ENCODE peak calls at places on chromosomes 3 and 15, in four cellular contexts. One of them, this sample, is unnamed.

GRCh38 chr15:63367390-63367789 is 14.3 kb downstream of the CA12 start:
- DNase-seq in stomach: no peak
- DNase-seq in WERI-Rb-1: no peak
- DNase-seq in right atrium auricular region: no peak
- DNase-seq in this sample: no peak

GRCh38 chr3:160449660-160450598 is at the start of gene TRIM59:
- DNase-seq in stomach: peak; percentile 94
- DNase-seq in WERI-Rb-1: no peak
- DNase-seq in right atrium auricular region: peak; percentile 68
- DNase-seq in this sample: peak; percentile 96

GRCh38 chr3:66075281-66075680 is 36.6 kb upstream of the MAGI1 start:
- DNase-seq in WERI-Rb-1: no peak
- DNase-seq in stomach: no peak
- DNase-seq in right atrium auricular region: no peak
- DNase-seq in this sample: peak; percentile 58

GRCh38 chr3:13753926-13754325 is 125.9 kb downstream of the WNT7A start:
- DNase-seq in WERI-Rb-1: no peak
- DNase-seq in right atrium auricular region: no peak
- DNase-seq in stomach: no peak
- DNase-seq in this sample: no peak

GRCh38 chr3:10351013-10351735 is 30.3 kb upstream of the SEC13 start:
- DNase-seq in right atrium auricular region: no peak
- DNase-seq in stomach: no peak
- DNase-seq in WERI-Rb-1: peak; percentile 61
- DNase-seq in this sample: no peak

GRCh38 chr15:69232144-69232543 is 66.6 kb upstream of the PAQR5 start:
- DNase-seq in right atrium auricular region: no peak
- DNase-seq in WERI-Rb-1: no peak
- DNase-seq in stomach: no peak
- DNase-seq in this sample: no peak

GRCh38 chr3:20142517-20142916 is 43.5 kb downstream of the SGO1 start:
- DNase-seq in right atrium auricular region: no peak
- DNase-seq in WERI-Rb-1: no peak
- DNase-seq in stomach: no peak
- DNase-seq in this sample: no peak

GRCh38 chr3:170977911-170978310 is 48.6 kb downstream of the SLC2A2 start:
- DNase-seq in WERI-Rb-1: no peak
- DNase-seq in right atrium auricular region: no peak
- DNase-seq in stomach: no peak
- DNase-seq in this sample: no peak

GRCh38 chr3:109275702-109276293 is 40.5 kb downstream of the DPPA2 start:
- DNase-seq in right atrium auricular region: no peak
- DNase-seq in WERI-Rb-1: peak; percentile 55
- DNase-seq in stomach: peak; percentile 28
- DNase-seq in this sample: peak; percentile 2

GRCh38 chr15:89385596-89386242 is 51.1 kb upstream of the POLG start:
- DNase-seq in stomach: no peak
- DNase-seq in WERI-Rb-1: no peak
- DNase-seq in right atrium auricular region: no peak
- DNase-seq in this sample: no peak

GRCh38 chr3:115581347-115582135 is 41.8 kb upstream of the GAP43 start:
- DNase-seq in right atrium auricular region: no peak
- DNase-seq in stomach: no peak
- DNase-seq in WERI-Rb-1: no peak
- DNase-seq in this sample: no peak

GRCh38 chr15:72197045-72197459 is 535 bp downstream of the GRAMD2A start:
- DNase-seq in stomach: no peak
- DNase-seq in WERI-Rb-1: peak; percentile 23
- DNase-seq in right atrium auricular region: no peak
- DNase-seq in this sample: no peak

GRCh38 chr3:87810427-87810826 is 248.4 kb downstream of the CGGBP1 start:
- DNase-seq in right atrium auricular region: no peak
- DNase-seq in stomach: no peak
- DNase-seq in WERI-Rb-1: no peak
- DNase-seq in this sample: no peak

GRCh38 chr3:20043398-20043797 is 3.2 kb downstream of the KAT2B start:
- DNase-seq in WERI-Rb-1: no peak
- DNase-seq in right atrium auricular region: peak; percentile 94
- DNase-seq in stomach: peak; percentile 93
- DNase-seq in this sample: no peak

GRCh38 chr3:70737656-70738309 is 425.3 kb upstream of the MDFIC2 start:
- DNase-seq in right atrium auricular region: no peak
- DNase-seq in stomach: no peak
- DNase-seq in WERI-Rb-1: no peak
- DNase-seq in this sample: no peak

GRCh38 chr3:146067048-146067447 is 93.9 kb downstream of the PLOD2 start:
- DNase-seq in stomach: no peak
- DNase-seq in right atrium auricular region: no peak
- DNase-seq in WERI-Rb-1: no peak
- DNase-seq in this sample: peak; percentile 36

GRCh38 chr15:100114526-100114925 is 227.2 kb downstream of the ADAMTS17 start:
- DNase-seq in WERI-Rb-1: no peak
- DNase-seq in stomach: no peak
- DNase-seq in right atrium auricular region: peak; percentile 75
- DNase-seq in this sample: no peak

GRCh38 chr3:182450942-182451607 is 342.2 kb upstream of the ATP11B start:
- DNase-seq in WERI-Rb-1: no peak
- DNase-seq in stomach: no peak
- DNase-seq in right atrium auricular region: no peak
- DNase-seq in this sample: no peak

GRCh38 chr15:81292516-81293001 is 31.4 kb downstream of the STARD5 start:
- DNase-seq in stomach: no peak
- DNase-seq in WERI-Rb-1: no peak
- DNase-seq in right atrium auricular region: no peak
- DNase-seq in this sample: no peak

GRCh38 chr3:95705786-95706418 is 1108.5 kb upstream of the EPHA6 start:
- DNase-seq in stomach: no peak
- DNase-seq in right atrium auricular region: no peak
- DNase-seq in WERI-Rb-1: no peak
- DNase-seq in this sample: no peak

GRCh38 chr3:95711789-95712188 is 1102.6 kb upstream of the EPHA6 start:
- DNase-seq in right atrium auricular region: no peak
- DNase-seq in stomach: no peak
- DNase-seq in WERI-Rb-1: no peak
- DNase-seq in this sample: no peak

DNA sequence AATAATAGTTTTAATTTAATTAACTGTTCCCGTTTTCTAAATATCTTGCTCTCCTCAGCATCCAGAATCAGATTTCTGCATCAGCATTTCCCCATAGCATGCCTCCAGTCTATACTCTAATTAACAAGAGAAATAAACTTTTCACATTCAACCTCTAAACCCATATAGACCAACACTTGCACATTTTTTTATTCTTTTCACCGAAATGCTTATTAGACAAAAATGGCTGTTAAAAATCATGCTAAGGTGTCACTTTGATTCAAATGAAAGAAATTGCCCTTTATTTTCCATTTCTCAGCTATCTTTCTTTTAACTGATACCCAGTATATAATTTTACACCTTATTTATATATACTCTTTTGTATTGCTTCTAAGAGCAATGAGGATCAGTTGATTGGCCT is 1107.1 kb upstream of the EPHA6 start:
- DNase-seq in stomach: no peak
- DNase-seq in WERI-Rb-1: no peak
- DNase-seq in right atrium auricular region: no peak
- DNase-seq in this sample: no peak
- H3K4me3 ChIP-seq in stomach: no peak overlapping the region
- H3K4me3 ChIP-seq in WERI-Rb-1: no peak overlapping the region
- H3K4me3 ChIP-seq in right atrium auricular region: no peak overlapping the region
- H3K4me3 ChIP-seq in this sample: no peak overlapping the region

DNA sequence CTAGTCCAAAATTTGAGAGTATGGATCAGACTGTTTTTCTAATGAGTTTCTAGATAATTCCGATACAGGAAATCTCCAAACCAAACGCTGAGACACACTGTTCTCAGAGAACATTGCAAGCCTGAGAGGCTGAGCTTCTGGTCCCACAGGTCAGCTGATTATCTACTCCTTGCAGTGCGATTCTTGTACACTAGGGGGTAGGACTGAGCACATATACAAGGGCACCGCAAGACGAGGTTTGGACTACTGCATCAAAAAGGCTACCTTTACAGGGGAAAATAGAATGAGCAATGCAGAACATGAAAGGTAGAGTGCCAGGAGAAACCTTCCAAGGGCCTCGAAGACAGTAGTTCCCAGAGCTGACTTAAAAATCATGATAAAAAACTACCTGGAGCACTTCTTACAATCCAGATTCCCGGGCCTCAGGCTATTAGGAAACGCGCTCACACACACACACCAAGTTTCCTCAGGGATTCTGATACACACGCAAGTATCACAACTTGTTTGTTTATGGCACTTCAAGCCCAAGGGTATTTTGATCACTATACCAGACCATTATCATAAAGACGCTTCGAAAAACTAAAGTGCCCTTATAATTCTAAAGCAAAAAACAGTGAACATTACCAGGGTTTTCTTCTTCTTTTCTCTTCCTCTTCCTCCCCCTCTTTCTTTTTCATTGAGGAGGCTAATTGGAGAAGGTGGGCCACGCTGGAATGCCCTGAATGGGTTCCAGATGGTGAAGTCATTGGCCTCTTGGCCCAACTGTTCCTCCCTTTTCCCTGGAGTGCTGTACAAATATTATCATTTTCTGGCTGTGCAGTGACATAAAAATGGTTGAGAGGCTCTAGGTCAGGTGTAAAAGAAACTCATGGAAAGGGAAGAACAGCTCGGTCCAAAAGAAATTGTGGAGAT is 61.8 kb downstream of the SLC12A8 start:
- DNase-seq in WERI-Rb-1: peak; percentile 55
- DNase-seq in stomach: peak; percentile 46
- DNase-seq in right atrium auricular region: no peak
- DNase-seq in this sample: no peak
- TF ChIP-seq CTCF in WERI-Rb-1: peak; percentile 58
- TF ChIP-seq CTCF in stomach: no peak
- TF ChIP-seq CTCF in right atrium auricular region: peak; percentile 44
- TF ChIP-seq CTCF in this sample: peak; percentile 46

DNA sequence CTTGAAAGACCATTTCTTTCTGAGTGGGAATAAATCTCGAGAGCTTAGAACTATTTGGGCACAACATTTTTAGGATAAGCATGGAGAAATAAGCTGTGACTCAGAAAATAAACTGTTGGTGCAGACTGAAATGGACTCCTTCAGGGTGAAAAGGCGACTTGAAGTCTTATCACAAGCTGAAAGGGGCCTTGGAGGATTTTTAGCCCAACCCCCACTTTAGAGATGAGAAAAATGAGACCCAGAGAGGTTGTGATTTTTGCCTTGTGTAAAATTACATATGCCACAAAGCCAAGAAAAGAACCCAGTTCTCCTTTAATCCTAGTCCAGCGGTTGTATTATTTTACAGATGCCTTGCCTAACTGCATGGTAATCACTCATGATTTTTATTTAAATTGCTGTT is 1.5 kb downstream of the ATP1B3 start:
- DNase-seq in right atrium auricular region: no peak
- DNase-seq in WERI-Rb-1: no peak
- DNase-seq in stomach: no peak
- DNase-seq in this sample: no peak
- H3K27ac ChIP-seq in right atrium auricular region: peak overlapping the region; percentile 100
- H3K27ac ChIP-seq in WERI-Rb-1: peak overlapping the region; percentile 94
- H3K27ac ChIP-seq in stomach: peak overlapping the region; percentile 100
- H3K27ac ChIP-seq in this sample: no peak overlapping the region

GRCh38 chr3:59264366-59264765 is 214.5 kb upstream of the CFAP20DC start:
- DNase-seq in WERI-Rb-1: no peak
- DNase-seq in stomach: no peak
- DNase-seq in right atrium auricular region: no peak
- DNase-seq in this sample: no peak

GRCh38 chr3:59268170-59268569 is 218.3 kb upstream of the CFAP20DC start:
- DNase-seq in stomach: no peak
- DNase-seq in right atrium auricular region: no peak
- DNase-seq in WERI-Rb-1: no peak
- DNase-seq in this sample: no peak

GRCh38 chr3:59265566-59265965 is 215.7 kb upstream of the CFAP20DC start:
- DNase-seq in right atrium auricular region: no peak
- DNase-seq in WERI-Rb-1: no peak
- DNase-seq in stomach: peak; percentile 48
- DNase-seq in this sample: no peak

GRCh38 chr3:59266551-59266950 is 216.7 kb upstream of the CFAP20DC start:
- DNase-seq in stomach: no peak
- DNase-seq in right atrium auricular region: no peak
- DNase-seq in WERI-Rb-1: no peak
- DNase-seq in this sample: no peak

DNA sequence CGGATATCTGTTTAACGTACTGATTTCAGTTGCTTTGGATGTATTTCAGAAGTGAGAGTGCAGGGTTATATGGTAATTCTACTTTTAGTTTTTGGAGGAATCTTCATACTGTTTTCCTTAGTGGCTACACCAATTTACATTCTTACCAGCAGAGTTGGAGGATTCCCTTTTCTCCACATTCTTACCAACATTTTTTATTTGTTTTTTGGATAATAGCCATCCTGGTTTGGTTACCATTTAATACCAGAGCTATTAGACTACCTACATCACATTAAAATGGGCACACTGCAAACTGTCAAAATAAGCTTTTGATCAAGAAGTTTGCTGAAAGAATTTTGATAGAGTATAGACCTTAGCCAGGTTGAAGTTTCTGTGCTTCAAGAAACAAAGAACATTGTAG is 217.2 kb upstream of the CFAP20DC start:
- DNase-seq in WERI-Rb-1: no peak
- DNase-seq in right atrium auricular region: no peak
- DNase-seq in stomach: no peak
- DNase-seq in this sample: no peak
- H3K4me3 ChIP-seq in WERI-Rb-1: no peak overlapping the region
- H3K4me3 ChIP-seq in right atrium auricular region: no peak overlapping the region
- H3K4me3 ChIP-seq in stomach: no peak overlapping the region
- H3K4me3 ChIP-seq in this sample: no peak overlapping the region

GRCh38 chr3:8420613-8421012 is 81.0 kb upstream of the LMCD1 start:
- DNase-seq in stomach: no peak
- DNase-seq in WERI-Rb-1: no peak
- DNase-seq in right atrium auricular region: no peak
- DNase-seq in this sample: no peak

GRCh38 chr3:8421267-8421666 is 80.4 kb upstream of the LMCD1 start:
- DNase-seq in WERI-Rb-1: peak; percentile 34
- DNase-seq in stomach: no peak
- DNase-seq in right atrium auricular region: no peak
- DNase-seq in this sample: no peak

GRCh38 chr3:8424281-8424680 is 77.3 kb upstream of the LMCD1 start:
- DNase-seq in right atrium auricular region: no peak
- DNase-seq in WERI-Rb-1: no peak
- DNase-seq in stomach: no peak
- DNase-seq in this sample: no peak

GRCh38 chr3:8421711-8422110 is 79.9 kb upstream of the LMCD1 start:
- DNase-seq in stomach: no peak
- DNase-seq in WERI-Rb-1: no peak
- DNase-seq in right atrium auricular region: no peak
- DNase-seq in this sample: no peak

GRCh38 chr3:8423307-8423706 is 78.3 kb upstream of the LMCD1 start:
- DNase-seq in right atrium auricular region: no peak
- DNase-seq in stomach: no peak
- DNase-seq in WERI-Rb-1: no peak
- DNase-seq in this sample: no peak
- TF ChIP-seq CTCF in right atrium auricular region: no peak
- TF ChIP-seq CTCF in stomach: no peak
- TF ChIP-seq CTCF in WERI-Rb-1: no peak
- TF ChIP-seq CTCF in this sample: no peak

This sample was measured in AG04450.